ENCODE peak calls at places on chromosomes 1 and 21, in seven cellular contexts. E, Z, Y, P, F, B and R are unnamed samples.

GRCh38 chr1:23168462-23169218 is at the start of gene LUZP1:
- DNase-seq in B (no peak), E (peak), F (peak), Y (peak), P (peak), Z (peak), R (peak)

GRCh38 chr1:214979191-214979590 is 103.3 kb upstream of the KCNK2 start:
- DNase-seq in E (no peak), P (no peak), Z (no peak), F (no peak), Y (no peak), B (no peak), R (no peak)

GRCh38 chr1:46281021-46281420 is 22.4 kb downstream of the LRRC41 start:
- DNase-seq in E (no peak), F (no peak), Y (no peak), B (no peak), Z (no peak), P (no peak), R (no peak)

GRCh38 chr1:232016636-232017035 is 390.0 kb downstream of the DISC1 start:
- DNase-seq in B (no peak), P (no peak), F (no peak), E (no peak), Y (no peak), Z (no peak), R (no peak)

GRCh38 chr1:71296551-71296950 is 215.7 kb upstream of the ZRANB2 start:
- DNase-seq in F (no peak), P (no peak), B (no peak), E (no peak), Z (no peak), Y (no peak), R (no peak)

GRCh38 chr1:67594764-67595163 is 90.2 kb upstream of the GADD45A start:
- DNase-seq in F (no peak), E (no peak), Y (no peak), Z (no peak), B (no peak), P (no peak), R (no peak)

GRCh38 chr1:2861988-2862430 is 60.5 kb upstream of the TTC34 start:
- DNase-seq in P (no peak), E (no peak), B (no peak), F (no peak), Z (no peak), Y (no peak), R (no peak)

GRCh38 chr1:7175507-7175906 is 390.3 kb downstream of the CAMTA1 start:
- DNase-seq in F (no peak), E (no peak), P (no peak), B (no peak), Y (no peak), Z (no peak), R (no peak)

GRCh38 chr1:67760030-67760821 is 73.0 kb downstream of the GNG12 start:
- DNase-seq in B (peak), E (peak), P (no peak), F (peak), Z (peak), Y (no peak), R (peak)

GRCh38 chr1:94854458-94855306 is 34.5 kb downstream of the SLC44A3 start:
- DNase-seq in E (peak), P (peak), B (peak), F (peak), Z (peak), Y (peak), R (peak)

GRCh38 chr1:68327414-68327813 is 95.1 kb upstream of the WLS start:
- DNase-seq in Z (no peak), Y (no peak), E (peak), F (no peak), B (no peak), P (no peak), R (no peak)

GRCh38 chr1:212760126-212760823 is 31.3 kb downstream of the NSL1 start:
- DNase-seq in Y (no peak), P (no peak), F (peak), B (no peak), E (no peak), Z (peak), R (no peak)

GRCh38 chr1:61892977-61893376 is 150.7 kb downstream of the PATJ start:
- DNase-seq in E (no peak), Y (no peak), Z (no peak), P (no peak), F (no peak), B (no peak), R (no peak)

GRCh38 chr1:234262007-234262753 is 111.1 kb upstream of the COA6 start:
- DNase-seq in E (no peak), B (no peak), P (no peak), Y (no peak), Z (no peak), F (no peak), R (no peak)

GRCh38 chr21:38310619-38311018 is 53.8 kb downstream of the KCNJ15 start:
- DNase-seq in Y (no peak), B (no peak), E (no peak), Z (no peak), F (no peak), P (no peak), R (no peak)

GRCh38 chr1:204161609-204162497 is 4.3 kb downstream of the REN start:
- DNase-seq in E (no peak), B (no peak), P (no peak), F (no peak), Z (no peak), Y (no peak), R (no peak)

GRCh38 chr1:242428403-242429190 is 95.9 kb downstream of the PLD5 start:
- DNase-seq in P (no peak), B (no peak), E (no peak), Z (no peak), Y (no peak), F (no peak), R (no peak)

GRCh38 chr1:81635816-81636215 is 164.9 kb upstream of the ADGRL2 start:
- DNase-seq in P (no peak), Z (no peak), E (no peak), Y (no peak), B (no peak), F (no peak), R (no peak)

GRCh38 chr1:218350022-218350525 is 4.9 kb downstream of the TGFB2 start:
- DNase-seq in Y (no peak), B (no peak), P (no peak), F (no peak), Z (no peak), E (no peak), R (no peak)

GRCh38 chr1:59124166-59124565 is 172.7 kb upstream of the FGGY start:
- DNase-seq in P (no peak), B (no peak), Y (no peak), Z (no peak), F (no peak), E (no peak), R (no peak)

GRCh38 chr1:24383381-24383940 is 30.1 kb downstream of the STPG1 start:
- DNase-seq in B (no peak), E (no peak), P (no peak), F (no peak), Z (no peak), Y (no peak), R (no peak)

GRCh38 chr1:201585099-201585498 is 46.2 kb downstream of the NAV1 start:
- DNase-seq in B (no peak), P (no peak), E (no peak), Y (no peak), Z (no peak), F (no peak), R (no peak)

GRCh38 chr1:114677691-114678090 is 7.8 kb upstream of the DENND2C start:
- DNase-seq in B (no peak), Z (no peak), Y (no peak), E (no peak), P (no peak), F (no peak), R (no peak)

GRCh38 chr1:242005866-242006565 is 7.1 kb upstream of the MAP1LC3C start:
- DNase-seq in Z (no peak), E (no peak), F (no peak), Y (no peak), B (no peak), P (no peak), R (no peak)

GRCh38 chr1:37691497-37692077 is 729 bp upstream of the CDCA8 start:
- DNase-seq in Y (peak), F (peak), P (no peak), E (no peak), B (no peak), Z (peak), R (peak)
- TF ChIP-seq POLR2A in Y (no peak), F (no peak), P (no peak), E (no peak), B (peak), Z (no peak), R (no peak)

GRCh38 chr1:162688521-162688920 is 56.3 kb downstream of the DDR2 start:
- DNase-seq in Z (no peak), E (no peak), Y (peak), P (no peak), F (no peak), B (no peak), R (no peak)
- TF ChIP-seq EP300 in Z (no peak), E (no peak), Y (peak), P (no peak), F (no peak), B (no peak), R (no peak)

DNA sequence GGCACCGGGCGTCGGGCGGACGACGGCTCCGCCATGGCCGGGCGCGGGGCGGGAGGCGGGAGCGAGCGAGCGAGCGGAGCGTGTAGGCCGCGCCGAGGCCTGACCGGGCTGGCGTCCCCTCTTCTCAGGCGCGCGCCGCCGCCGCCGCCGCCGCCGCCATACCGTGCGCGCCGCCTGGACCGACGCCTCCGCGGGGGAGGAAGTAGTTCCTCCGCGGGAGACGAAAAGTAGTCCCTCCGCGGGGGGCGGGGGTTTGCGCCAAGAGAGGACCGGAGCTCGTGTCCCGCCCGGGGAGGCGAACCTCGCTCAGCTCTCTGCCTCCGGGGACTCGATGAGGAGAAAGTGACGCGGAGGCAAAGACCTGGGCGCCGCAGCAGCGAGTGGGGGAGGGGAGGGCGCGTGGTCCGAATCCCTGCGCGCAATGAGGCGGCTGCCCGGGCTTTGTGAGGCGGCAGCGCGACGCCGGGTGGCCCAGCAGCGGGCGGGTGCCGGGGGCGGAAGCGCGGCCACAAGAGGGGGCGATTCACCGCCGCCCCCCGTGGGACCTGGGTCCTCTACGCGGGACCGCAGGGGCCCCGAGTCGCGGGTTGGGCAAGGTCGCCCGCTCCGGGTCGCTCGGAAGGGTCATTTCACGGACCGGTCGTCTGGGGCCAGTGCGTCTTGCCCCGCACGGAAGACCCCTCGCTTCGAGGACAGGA is at the start of gene BRWD1:
- DNase-seq in B (no peak), F (peak), P (peak), Z (peak), Y (peak), E (peak), R (peak)
- TF ChIP-seq POLR2A in B (peak), F (peak), P (peak), Z (peak), Y (peak), E (peak), R (peak)

DNA sequence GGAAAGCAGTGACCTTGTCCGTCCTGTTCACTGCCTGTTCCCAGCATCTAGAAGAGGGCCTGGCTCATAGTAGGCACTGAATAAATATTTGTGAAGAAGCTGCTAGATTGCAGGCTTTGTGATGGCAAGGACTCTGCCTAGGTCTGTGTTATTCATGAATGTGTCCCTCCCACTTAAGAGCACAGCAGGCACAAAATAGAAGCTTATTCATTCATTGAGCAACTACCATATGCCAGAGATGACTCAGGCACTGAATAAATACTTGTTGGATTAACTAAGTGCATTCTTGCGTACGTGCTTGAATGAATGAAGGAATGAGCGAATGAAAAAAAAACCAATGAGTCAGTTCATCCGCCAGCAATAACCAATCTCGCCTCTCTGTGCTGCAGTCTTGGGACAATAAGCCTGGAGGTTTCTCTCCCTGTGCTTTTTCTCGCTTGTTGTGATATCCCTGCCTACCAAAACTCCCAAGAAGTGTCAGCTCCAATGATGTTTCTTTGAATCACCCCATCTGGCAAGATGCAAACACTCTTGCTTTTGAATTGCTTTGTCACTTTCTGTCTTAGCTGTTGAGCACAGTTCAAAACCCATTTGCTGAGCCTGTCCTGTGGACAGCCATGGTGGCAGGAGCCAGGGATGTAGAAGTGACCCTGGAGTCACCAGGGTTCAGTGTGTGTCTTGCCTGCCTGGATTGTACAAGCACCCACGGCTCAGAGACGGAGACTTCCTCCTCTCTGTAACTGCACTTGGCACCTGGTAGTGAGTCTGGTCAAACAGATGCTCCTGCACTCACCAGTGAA is 143.9 kb downstream of the KAZN start:
- DNase-seq in E (no peak), Y (no peak), F (no peak), B (no peak), P (peak), Z (peak), R (no peak)
- TF ChIP-seq EP300 in E (no peak), Y (no peak), F (no peak), B (peak), P (no peak), Z (no peak), R (no peak)

DNA sequence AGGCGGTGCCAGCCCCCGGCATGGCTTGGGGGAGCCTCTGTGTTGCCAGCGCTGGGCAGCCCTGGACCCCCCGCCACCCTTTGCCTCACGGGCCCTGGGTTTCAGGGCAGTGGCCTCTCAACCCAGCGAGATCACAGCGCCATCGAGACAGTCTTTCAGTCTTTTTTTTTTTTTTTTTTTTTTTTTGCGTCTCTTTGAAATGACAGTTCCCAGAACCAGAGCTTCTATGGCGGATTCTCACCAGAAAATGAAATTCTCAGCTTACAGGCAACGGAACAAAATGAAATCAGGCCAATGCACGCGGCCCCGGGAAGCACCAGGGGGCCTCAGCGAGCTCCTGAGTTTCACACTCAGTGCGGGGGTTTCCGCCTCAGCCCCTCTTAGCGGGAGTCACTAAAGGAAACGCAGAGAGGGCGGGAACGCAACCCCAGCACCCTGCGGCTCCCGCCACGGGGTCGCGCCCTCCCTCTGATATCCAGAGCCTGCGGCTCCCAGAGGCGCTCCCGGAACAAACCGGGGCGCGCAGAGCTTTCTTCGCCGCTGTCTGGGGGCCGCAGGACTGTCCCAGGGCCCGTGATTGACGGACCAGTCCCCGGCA is 8.0 kb upstream of the COL6A1 start:
- DNase-seq in Y (peak), B (no peak), F (peak), P (no peak), E (peak), Z (peak), R (peak)
- TF ChIP-seq POLR2A in Y (no peak), B (peak), F (no peak), P (no peak), E (peak), Z (no peak), R (peak)

GRCh38 chr1:162560303-162561036 is 1.1 kb upstream of the UAP1 start:
- DNase-seq in E (peak), B (no peak), P (no peak), Y (no peak), Z (peak), F (no peak), R (no peak)

GRCh38 chr1:162562452-162562828 is 918 bp downstream of the UAP1 start:
- DNase-seq in F (no peak), B (no peak), P (no peak), E (no peak), Y (no peak), Z (peak), R (no peak)

GRCh38 chr1:162564762-162565218 is 3.3 kb downstream of the UAP1 start:
- DNase-seq in B (no peak), P (no peak), F (no peak), Z (no peak), Y (no peak), E (no peak), R (no peak)

GRCh38 chr1:162561037-162561615 is 396 bp upstream of the UAP1 start:
- DNase-seq in E (peak), B (peak), P (peak), Z (peak), Y (peak), F (peak), R (peak)

GRCh38 chr1:162561616-162562451 is at the start of gene UAP1:
- DNase-seq in B (no peak), E (peak), Y (peak), F (no peak), P (no peak), Z (no peak), R (no peak)
- TF ChIP-seq EP300 in B (no peak), E (no peak), Y (no peak), F (no peak), P (no peak), Z (no peak), R (no peak)

GRCh38 chr1:229098361-229098760 is 172.6 kb upstream of the RAB4A start:
- DNase-seq in P (no peak), E (no peak), F (no peak), Y (no peak), B (no peak), Z (no peak), R (no peak)

GRCh38 chr1:229097356-229097755 is 173.6 kb upstream of the RAB4A start:
- DNase-seq in Z (no peak), B (no peak), Y (peak), P (no peak), F (no peak), E (no peak), R (no peak)

GRCh38 chr1:229101475-229101874 is 169.4 kb upstream of the RAB4A start:
- DNase-seq in P (no peak), F (no peak), Z (no peak), Y (no peak), B (no peak), E (no peak), R (no peak)

GRCh38 chr1:229101011-229101410 is 169.9 kb upstream of the RAB4A start:
- DNase-seq in P (no peak), Z (no peak), B (no peak), Y (no peak), E (no peak), F (no peak), R (no peak)

DNA sequence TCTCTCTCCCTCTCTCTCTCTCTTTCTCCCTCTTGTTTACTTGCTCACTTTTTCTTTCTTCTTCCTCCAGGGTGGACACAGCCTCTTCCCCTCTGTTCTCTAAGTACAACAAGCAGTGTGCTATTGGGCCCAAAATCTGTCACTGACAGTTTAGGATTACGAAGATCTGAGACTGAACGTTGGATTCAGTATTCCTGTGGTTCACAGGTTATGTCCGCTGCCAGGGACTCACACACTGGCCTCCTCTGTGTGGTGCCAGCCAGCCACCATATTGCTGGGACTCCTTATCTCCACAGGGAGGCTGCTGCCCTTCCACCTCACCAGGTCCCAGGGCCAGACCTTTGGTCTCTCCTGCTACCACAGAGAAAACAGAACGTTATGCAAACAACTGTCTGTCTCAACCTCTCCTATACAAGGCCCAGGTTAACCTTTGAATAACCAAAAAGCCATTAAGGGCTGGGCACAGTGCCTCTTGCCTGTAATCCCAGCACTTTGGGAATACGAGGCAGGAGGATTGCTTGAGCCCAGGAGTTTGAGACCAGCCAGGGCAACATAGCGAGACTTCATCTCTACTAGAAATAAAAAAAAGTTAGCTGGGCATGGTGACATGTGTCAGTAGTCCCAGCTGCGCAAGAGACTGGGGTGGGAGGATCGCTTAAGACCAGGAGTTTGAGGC is 171.9 kb upstream of the RAB4A start:
- DNase-seq in F (no peak), Y (peak), P (no peak), E (no peak), B (no peak), Z (peak), R (no peak)
- TF ChIP-seq POLR2A in F (no peak), Y (no peak), P (no peak), E (no peak), B (no peak), Z (peak), R (no peak)

GRCh38 chr1:12544992-12545391 is 73.0 kb downstream of the DHRS3 start:
- DNase-seq in F (no peak), Z (no peak), E (no peak), P (no peak), B (no peak), Y (peak), R (peak)

GRCh38 chr1:12542138-12542465 is 75.9 kb downstream of the DHRS3 start:
- DNase-seq in B (no peak), F (no peak), Y (peak), Z (no peak), E (no peak), P (no peak), R (no peak)

GRCh38 chr1:12543747-12544146 is 74.3 kb downstream of the DHRS3 start:
- DNase-seq in B (no peak), F (no peak), Y (no peak), E (no peak), P (no peak), Z (no peak), R (no peak)

GRCh38 chr1:12542596-12543592 is 75.1 kb downstream of the DHRS3 start:
- DNase-seq in F (no peak), E (no peak), Y (peak), Z (no peak), P (no peak), B (no peak), R (no peak)

GRCh38 chr1:12544357-12544756 is 73.7 kb downstream of the DHRS3 start:
- DNase-seq in F (no peak), B (no peak), P (no peak), Y (no peak), Z (no peak), E (no peak), R (no peak)
- TF ChIP-seq EP300 in F (no peak), B (no peak), P (no peak), Y (no peak), Z (no peak), E (no peak), R (no peak)